ENCODE peak calls at places on chromosomes 7 and 10, in seven cellular contexts. M is SK-N-SH, P is colonic mucosa, G is mammary epithelial cell, E is GM12878, J is keratinocyte, F is mesenchymal stem cell. L is an unnamed sample.
A peak's percentile ranks its signal among the peaks of the same experiment; 100 is the strongest.

GRCh38 chr10:71266147-71266917 is 52.7 kb upstream of the SLC29A3 start:
- DNase-seq in G (no peak), M (peak; percentile 76), P (no peak), E (no peak), J (no peak), F (peak; percentile 92), L (peak; percentile 67)

GRCh38 chr7:21967500-21968099 is 21.9 kb upstream of the CDCA7L start:
- DNase-seq in F (no peak), E (no peak), P (no peak), J (no peak), G (no peak), M (no peak), L (no peak)

GRCh38 chr10:17981766-17982380 is 30.2 kb downstream of the SLC39A12 start:
- DNase-seq in F (peak; percentile 84), J (no peak), P (no peak), M (no peak), G (peak; percentile 53), E (no peak), L (peak; percentile 88)

GRCh38 chr10:80530251-80530650 is 7.5 kb upstream of the SH2D4B start:
- DNase-seq in G (no peak), F (peak; percentile 47), E (no peak), J (no peak), M (peak; percentile 42), P (no peak), L (no peak)

GRCh38 chr7:64997927-64998391 is 7.1 kb upstream of the ZNF117 start:
- DNase-seq in M (no peak), J (no peak), P (no peak), G (peak; percentile 80), F (no peak), E (no peak), L (peak; percentile 45)

GRCh38 chr10:33291053-33291592 is 43.3 kb downstream of the NRP1 start:
- DNase-seq in F (peak; percentile 71), J (peak; percentile 26), P (no peak), M (no peak), G (peak; percentile 88), E (no peak), L (peak; percentile 90)

GRCh38 chr7:111089822-111090426 is 1.0 kb upstream of the LRRN3 start:
- DNase-seq in G (peak; percentile 24), F (peak; percentile 51), E (no peak), M (peak; percentile 61), P (no peak), J (peak; percentile 19), L (peak; percentile 80)

GRCh38 chr7:46565257-46565656 is 644.2 kb upstream of the IGFBP3 start:
- DNase-seq in F (no peak), M (no peak), J (no peak), G (peak; percentile 64), E (no peak), P (no peak), L (no peak)

GRCh38 chr10:14889318-14889717 is 10.7 kb downstream of the SUV39H2 start:
- DNase-seq in E (no peak), F (peak; percentile 22), M (peak; percentile 20), P (no peak), J (no peak), G (no peak), L (peak; percentile 23)

GRCh38 chr10:131246089-131246488 is 65.4 kb downstream of the TCERG1L start:
- DNase-seq in E (no peak), G (no peak), J (no peak), P (no peak), M (no peak), F (no peak), L (no peak)

GRCh38 chr10:56466005-56466404 is 104.9 kb upstream of the ZWINT start:
- DNase-seq in J (no peak), E (no peak), G (no peak), F (no peak), M (no peak), P (no peak), L (no peak)

GRCh38 chr10:44974628-44975431 is 3.8 kb downstream of the DEPP1 start:
- DNase-seq in M (peak; percentile 94), J (no peak), F (peak; percentile 64), E (no peak), G (peak; percentile 57), P (peak; percentile 75), L (peak; percentile 85)

GRCh38 chr7:151946932-151947331 is 9.3 kb upstream of the GALNTL5 start:
- DNase-seq in E (no peak), P (no peak), F (no peak), M (no peak), J (no peak), G (no peak), L (no peak)

GRCh38 chr10:4867520-4868356 is 41.7 kb downstream of the AKR1E2 start:
- DNase-seq in P (no peak), G (no peak), J (no peak), M (no peak), F (peak; percentile 88), E (no peak), L (peak; percentile 14)

GRCh38 chr7:2643386-2644229 is 11.8 kb downstream of the TTYH3 start:
- DNase-seq in F (no peak), E (no peak), M (peak; percentile 70), G (no peak), P (no peak), J (no peak), L (no peak)

GRCh38 chr7:157560710-157561522 is 224.1 kb downstream of the DNAJB6 start:
- DNase-seq in E (no peak), G (no peak), M (no peak), P (no peak), F (no peak), J (no peak), L (no peak)

GRCh38 chr10:13642293-13642692 is 55.5 kb downstream of the PRPF18 start:
- DNase-seq in J (no peak), E (no peak), P (no peak), M (no peak), F (no peak), G (no peak), L (no peak)

GRCh38 chr10:132319853-132320669 is 11.9 kb upstream of the LRRC27 start:
- DNase-seq in M (no peak), P (no peak), J (no peak), E (peak; percentile 66), F (peak; percentile 94), G (peak; percentile 74), L (peak; percentile 89)

GRCh38 chr10:132322621-132323048 is 9.4 kb upstream of the LRRC27 start:
- DNase-seq in J (no peak), G (no peak), F (peak; percentile 80), M (no peak), E (no peak), P (no peak), L (peak; percentile 66)

GRCh38 chr10:132325969-132326889 is 5.8 kb upstream of the LRRC27 start:
- DNase-seq in P (no peak), E (no peak), J (no peak), M (no peak), G (no peak), F (no peak), L (no peak)

GRCh38 chr10:132321726-132322125 is 10.3 kb upstream of the LRRC27 start:
- DNase-seq in P (no peak), M (no peak), G (no peak), E (no peak), J (no peak), F (no peak), L (no peak)

DNA sequence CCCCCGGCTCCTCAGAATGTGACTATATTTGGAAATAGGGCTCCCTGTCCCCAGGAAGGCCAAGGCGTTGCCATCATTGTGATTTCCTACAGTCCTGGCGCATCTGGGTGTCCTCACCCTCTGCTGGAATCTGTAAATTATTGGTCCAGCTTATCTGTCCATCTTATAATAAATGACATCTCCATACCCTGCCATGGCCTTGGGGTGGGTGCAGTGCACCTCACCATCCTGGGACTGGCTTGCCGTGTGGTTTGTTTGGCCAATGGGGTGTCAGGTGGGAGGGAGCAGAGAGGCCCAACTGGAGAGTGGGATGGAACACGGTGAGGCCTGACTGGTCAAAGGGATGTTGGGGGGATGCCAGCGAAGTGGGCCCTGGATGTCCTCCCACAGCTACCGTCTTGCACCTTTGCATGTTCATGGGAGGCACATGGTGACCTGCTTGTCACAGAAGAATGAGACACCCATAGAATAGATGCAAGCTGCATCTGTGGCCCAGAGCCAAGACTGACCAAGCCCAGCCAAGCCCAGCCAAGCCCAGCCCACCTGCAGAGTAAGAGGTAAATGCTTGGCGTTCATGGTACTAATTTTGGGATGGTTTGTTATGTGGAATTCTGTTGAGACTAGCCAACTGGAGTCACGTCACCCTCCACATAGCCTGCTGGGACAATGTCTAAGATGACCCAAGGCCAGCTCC is 11.1 kb upstream of the LRRC27 start:
- DNase-seq in M (no peak), P (no peak), G (no peak), J (no peak), F (no peak), E (no peak), L (no peak)
- H3K9ac ChIP-seq in M (no peak overlapping the region), P (no peak overlapping the region), G (no peak overlapping the region), J (no peak overlapping the region), F (peak overlapping the region; percentile 66), E (no peak overlapping the region), L (peak overlapping the region; percentile 74)

DNA sequence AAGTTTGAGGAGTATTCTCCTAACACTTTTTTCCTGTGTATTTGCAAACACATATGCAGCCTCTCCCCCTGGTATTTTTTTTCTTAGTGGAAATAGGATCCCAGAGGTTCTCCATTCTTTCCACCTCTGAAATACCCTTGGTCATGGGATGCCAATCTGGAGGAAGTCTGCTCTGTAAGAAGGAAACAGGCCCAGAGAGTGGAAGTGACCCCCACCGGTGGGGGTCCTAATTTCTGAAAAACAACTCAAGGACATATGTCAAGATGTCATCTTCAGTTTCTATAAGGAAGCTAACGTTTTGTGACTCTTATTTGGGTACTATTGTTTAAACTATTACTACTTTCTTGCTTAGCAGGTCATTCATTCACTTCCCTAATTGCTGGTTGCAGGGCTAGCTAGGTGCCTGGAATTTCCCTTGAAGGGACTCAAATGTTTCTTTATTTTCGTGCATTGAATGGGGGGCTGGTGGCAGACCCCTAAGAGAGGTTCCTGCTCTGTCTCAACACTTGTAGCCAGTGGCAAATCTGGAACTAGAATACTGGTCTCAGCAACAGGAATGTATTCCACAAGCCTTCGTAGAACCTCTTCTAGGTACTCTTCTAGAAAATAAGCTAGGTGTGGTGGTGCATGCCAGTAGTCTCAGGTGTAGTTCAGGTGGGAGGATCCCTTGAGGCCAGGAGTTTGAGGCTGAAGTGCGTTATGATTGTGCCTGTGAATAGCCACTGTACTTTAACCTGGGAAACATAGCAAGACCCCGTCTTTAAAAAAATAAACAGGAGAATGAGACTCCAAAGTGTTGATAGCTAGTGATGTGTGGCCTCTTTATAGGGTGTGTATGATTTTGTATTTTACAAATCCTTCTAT is 1.8 kb upstream of the ZNF775 start:
- DNase-seq in F (no peak), J (no peak), M (no peak), G (no peak), P (peak; percentile 73), E (no peak), L (no peak)
- H3K4me1 ChIP-seq in F (peaks cover 27% of the 10 kb centered on the region), J (peaks cover 26% of the 10 kb centered on the region), M (peaks cover 38% of the 10 kb centered on the region), G (peaks cover 26% of the 10 kb centered on the region), P (peaks cover 19% of the 10 kb centered on the region), E (peaks cover 65% of the 10 kb centered on the region), L (peaks cover 13% of the 10 kb centered on the region)

DNA sequence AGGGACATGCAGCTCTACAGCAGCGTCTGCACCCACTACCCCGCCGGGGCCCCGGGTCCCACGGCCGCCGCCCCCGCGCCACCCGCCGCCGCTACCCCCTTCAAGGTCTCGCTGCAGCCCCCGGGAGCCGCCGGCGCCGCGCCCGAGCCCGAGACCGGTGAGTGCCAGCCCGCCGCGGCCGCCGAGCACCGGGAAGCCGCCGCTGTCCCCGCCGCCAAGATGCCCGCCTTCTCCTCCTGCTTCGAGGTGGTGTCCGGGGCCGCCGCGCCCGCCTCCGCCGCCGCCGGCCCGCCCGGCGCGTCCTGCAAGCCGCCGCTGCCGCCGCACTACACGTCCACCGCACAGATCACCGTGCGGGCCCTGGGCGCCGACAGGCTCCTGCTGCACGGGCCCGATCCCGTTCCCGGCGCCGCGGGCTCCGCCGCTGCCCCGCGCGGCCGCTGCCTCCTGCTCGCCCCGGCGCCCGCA is 611 bp downstream of the OTUD1 start:
- DNase-seq in J (no peak), P (no peak), G (no peak), F (no peak), M (peak; percentile 75), E (no peak), L (no peak)
- H3K4me3 ChIP-seq in J (peak overlapping the region; percentile 60), P (peak overlapping the region; percentile 90), G (peak overlapping the region; percentile 77), F (peak overlapping the region; percentile 86), M (peak overlapping the region; percentile 76), E (peak overlapping the region; percentile 61), L (peak overlapping the region; percentile 98)

GRCh38 chr7:16754869-16755317 is 1.3 kb downstream of the TSPAN13 start:
- DNase-seq in M (no peak), J (no peak), E (no peak), G (peak; percentile 8), P (peak; percentile 52), F (peak; percentile 11), L (no peak)
- H3K9ac ChIP-seq in M (no peak overlapping the region), J (peak overlapping the region; percentile 75), E (no peak overlapping the region), G (no peak overlapping the region), P (peak overlapping the region; percentile 90), F (no peak overlapping the region), L (no peak overlapping the region)

L was measured in adipocyte.